ENCODE peak calls at places on chromosomes 7 and 10, in six cellular contexts. K is A549, H is adrenal gland, D is stomach, G is HepG2, I is transverse colon. X is an unnamed sample.

GRCh38 chr7:35007768-35008167 is 29.5 kb downstream of the DPY19L1 start:
- DNase-seq in K (no peak), H (no peak), D (no peak), G (no peak), I (no peak), X (no peak)

GRCh38 chr7:26858735-26859134 is 5.7 kb downstream of the SKAP2 start:
- DNase-seq in K (no peak), H (no peak), D (no peak), G (no peak), I (no peak), X (no peak)

GRCh38 chr10:18060217-18060616 is 80.0 kb upstream of the CACNB2 start:
- DNase-seq in K (no peak), H (no peak), D (no peak), G (no peak), I (peak), X (no peak)

GRCh38 chr7:29878081-29878688 is 71.9 kb downstream of the WIPF3 start:
- DNase-seq in K (peak), H (peak), D (peak), G (peak), I (no peak), X (no peak)

GRCh38 chr10:1543596-1543995 is 193.7 kb downstream of the ADARB2 start:
- DNase-seq in K (no peak), H (no peak), D (peak), G (no peak), I (no peak), X (peak)

GRCh38 chr10:48533951-48534720 is 70.7 kb downstream of the ARHGAP22 start:
- DNase-seq in K (no peak), H (no peak), D (peak), G (no peak), I (no peak), X (peak)

GRCh38 chr10:31262672-31263071 is 56.3 kb upstream of the ZEB1 start:
- DNase-seq in K (no peak), H (peak), D (no peak), G (no peak), I (no peak), X (no peak)

GRCh38 chr7:104967595-104967994 is 46.4 kb upstream of the KMT2E start:
- DNase-seq in K (no peak), H (no peak), D (no peak), G (no peak), I (no peak), X (no peak)

GRCh38 chr10:35535136-35535535 is 70.0 kb upstream of the GJD4 start:
- DNase-seq in K (no peak), H (no peak), D (no peak), G (no peak), I (no peak), X (no peak)

GRCh38 chr10:132921086-132921485 is 21.3 kb downstream of the CFAP46 start:
- DNase-seq in K (no peak), H (no peak), D (no peak), G (no peak), I (no peak), X (no peak)

GRCh38 chr7:107045980-107046379 is 1.5 kb downstream of the PRKAR2B start:
- DNase-seq in K (no peak), H (no peak), D (no peak), G (no peak), I (no peak), X (no peak)

GRCh38 chr7:107043916-107044346 is 574 bp upstream of the PRKAR2B start:
- DNase-seq in K (no peak), H (no peak), D (no peak), G (no peak), I (no peak), X (no peak)

GRCh38 chr7:107045195-107045960 is 873 bp downstream of the PRKAR2B start:
- DNase-seq in K (no peak), H (no peak), D (no peak), G (no peak), I (no peak), X (no peak)

GRCh38 chr7:107046511-107047259 is 2.2 kb downstream of the PRKAR2B start:
- DNase-seq in K (no peak), H (no peak), D (no peak), G (no peak), I (no peak), X (no peak)

GRCh38 chr7:107044347-107045194 is at the start of gene PRKAR2B:
- DNase-seq in K (peak), H (peak), D (peak), G (peak), I (peak), X (peak)
- TF ChIP-seq POLR2A in K (no peak), H (peak), D (no peak), G (no peak), I (no peak), X (no peak)

DNA sequence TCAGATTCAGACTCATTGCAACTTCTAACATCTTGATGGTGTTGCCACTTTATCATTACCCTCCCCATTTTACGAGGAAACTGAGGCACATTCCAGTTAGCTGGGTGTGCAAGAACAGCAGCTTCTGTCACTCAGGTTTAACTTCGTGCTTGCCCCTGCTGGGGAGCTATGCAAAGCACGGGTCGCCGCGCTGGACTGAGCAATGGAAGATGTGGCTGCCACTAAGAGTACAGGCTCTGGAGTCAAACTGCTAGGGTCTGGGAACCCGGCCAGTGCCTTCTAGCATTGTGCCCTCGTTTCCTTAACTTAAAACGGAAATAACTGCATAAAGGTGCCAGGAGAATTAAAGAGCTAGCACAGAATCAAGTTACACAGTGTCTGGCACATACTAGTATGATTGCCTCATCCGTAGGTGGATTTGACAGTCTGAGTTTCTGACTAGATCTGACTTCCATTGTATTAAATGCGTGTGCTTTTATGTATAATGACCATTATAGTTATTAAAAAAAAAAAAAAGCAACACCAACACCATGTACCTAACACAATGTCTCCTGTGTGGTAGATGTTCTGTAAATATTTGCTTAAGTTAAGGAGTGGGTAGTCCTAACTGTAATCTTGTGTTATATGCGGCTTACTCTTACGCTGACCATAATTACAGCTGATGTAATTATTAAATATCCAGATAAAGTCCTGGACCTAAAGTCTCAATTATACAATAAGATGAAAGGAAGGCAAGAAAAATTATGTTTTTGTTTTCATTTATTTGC is 842 bp downstream of the ZNF22 start:
- DNase-seq in K (peak), H (peak), D (peak), G (no peak), I (peak), X (peak)
- TF ChIP-seq POLR2A in K (no peak), H (peak), D (peak), G (no peak), I (peak), X (no peak)

DNA sequence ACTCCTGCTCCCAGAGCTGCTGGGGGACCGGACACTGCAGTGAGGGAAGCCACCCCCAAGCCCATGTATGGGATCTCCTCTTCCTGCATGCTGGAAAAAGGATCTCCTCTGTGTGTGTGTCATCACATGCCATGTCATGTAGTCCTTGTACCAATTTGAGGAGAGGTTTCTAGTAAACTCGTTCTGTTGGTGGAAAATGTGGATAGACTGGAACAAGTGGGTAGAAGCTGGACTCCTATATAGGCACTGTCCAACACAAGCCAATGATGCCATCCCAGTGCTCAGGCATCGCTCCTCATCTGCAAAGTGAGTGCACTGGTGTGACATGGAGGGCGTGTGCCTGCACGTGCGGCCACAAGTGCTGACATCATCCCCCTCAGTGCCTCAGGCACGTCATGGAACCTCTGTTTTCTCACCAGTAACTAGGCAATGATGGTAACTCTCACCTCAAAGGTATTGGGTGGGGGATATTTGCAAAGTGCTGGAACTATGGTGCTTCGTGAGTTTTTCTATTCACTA is 19.3 kb downstream of the MYO1G start:
- DNase-seq in K (peak), H (no peak), D (no peak), G (no peak), I (no peak), X (no peak)
- TF ChIP-seq POLR2A in K (no peak), H (no peak), D (no peak), G (no peak), I (no peak), X (no peak)

DNA sequence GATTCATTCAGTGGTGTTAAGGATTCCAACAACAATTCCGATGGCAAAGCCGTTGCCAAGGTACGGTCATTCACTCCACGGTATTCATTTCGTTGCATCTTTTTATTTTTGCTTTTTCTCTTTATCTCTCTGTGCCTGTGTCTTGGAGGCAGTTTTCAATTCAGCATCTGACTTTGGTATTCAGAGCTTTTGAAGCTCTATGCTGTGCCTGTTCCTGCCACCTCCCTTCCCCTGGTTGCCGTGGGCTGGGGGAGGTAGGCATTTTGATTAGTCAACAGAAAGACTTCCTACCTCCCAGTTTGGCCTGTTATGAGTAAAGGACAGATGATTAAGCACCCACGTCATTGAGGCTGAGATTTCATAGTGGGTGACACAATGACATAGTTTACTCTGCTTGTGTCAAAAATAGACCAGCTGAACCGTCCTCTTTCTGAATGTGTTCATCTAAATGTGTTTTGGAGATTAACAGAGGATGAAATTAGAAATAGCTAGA is 149.5 kb downstream of the ARID5B start:
- DNase-seq in K (peak), H (peak), D (peak), G (peak), I (peak), X (peak)
- TF ChIP-seq POLR2A in K (no peak), H (peak), D (no peak), G (no peak), I (peak), X (no peak)

DNA sequence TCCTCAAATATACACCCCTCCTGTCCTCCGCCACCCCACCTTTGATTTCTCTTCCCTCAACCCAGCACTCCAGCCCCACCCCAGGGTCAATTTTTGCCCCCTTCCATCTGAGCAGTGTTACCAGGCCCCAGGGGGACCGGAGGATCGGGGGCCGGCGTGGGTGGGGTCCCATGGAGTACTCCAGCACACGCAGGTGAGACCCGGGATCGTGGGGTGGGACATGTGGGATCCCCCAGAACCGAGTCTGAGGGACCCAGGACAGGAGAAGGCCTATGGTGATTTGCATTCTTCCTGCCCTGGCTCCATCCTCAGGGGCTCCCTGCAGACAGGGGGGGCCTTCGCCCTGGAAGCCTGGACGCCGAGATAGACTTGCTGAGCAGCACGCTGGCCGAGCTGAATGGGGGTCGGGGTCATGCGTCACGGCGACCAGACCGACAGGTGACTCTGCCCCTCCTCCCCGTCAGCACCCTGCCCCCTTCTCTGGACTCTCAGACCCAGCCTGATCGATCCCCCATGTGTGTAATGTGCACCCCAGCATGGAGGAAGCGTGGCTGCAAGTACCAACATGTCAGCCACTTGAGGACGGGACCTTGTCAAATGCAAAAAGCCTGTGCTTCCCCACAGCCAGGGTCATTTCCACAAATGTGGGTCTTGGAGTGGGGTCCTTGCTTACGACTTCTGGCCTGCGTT is 754 bp downstream of the TRIP6 start:
- DNase-seq in K (no peak), H (no peak), D (no peak), G (no peak), I (no peak), X (peak)
- TF ChIP-seq POLR2A in K (no peak), H (no peak), D (no peak), G (no peak), I (no peak), X (no peak)

DNA sequence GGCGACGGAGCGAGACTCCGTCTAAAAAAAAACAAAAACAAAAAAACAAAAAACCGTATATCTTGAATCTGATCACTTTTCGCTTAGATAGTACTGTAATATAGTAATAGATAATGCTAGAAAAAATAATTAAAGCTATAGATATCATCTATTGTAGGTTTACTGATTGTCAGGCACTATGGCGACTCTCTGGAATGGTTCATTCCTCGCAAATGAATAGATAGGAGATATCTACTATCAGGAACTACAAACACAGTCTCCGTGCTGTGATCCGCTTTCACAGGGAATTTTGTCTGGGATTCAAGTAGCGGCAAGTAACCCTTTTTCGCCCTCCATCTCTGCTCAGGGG is 342 bp upstream of the MEIG1 start:
- DNase-seq in K (no peak), H (no peak), D (no peak), G (no peak), I (no peak), X (no peak)
- TF ChIP-seq POLR2A in K (no peak), H (no peak), D (no peak), G (no peak), I (no peak), X (no peak)

DNA sequence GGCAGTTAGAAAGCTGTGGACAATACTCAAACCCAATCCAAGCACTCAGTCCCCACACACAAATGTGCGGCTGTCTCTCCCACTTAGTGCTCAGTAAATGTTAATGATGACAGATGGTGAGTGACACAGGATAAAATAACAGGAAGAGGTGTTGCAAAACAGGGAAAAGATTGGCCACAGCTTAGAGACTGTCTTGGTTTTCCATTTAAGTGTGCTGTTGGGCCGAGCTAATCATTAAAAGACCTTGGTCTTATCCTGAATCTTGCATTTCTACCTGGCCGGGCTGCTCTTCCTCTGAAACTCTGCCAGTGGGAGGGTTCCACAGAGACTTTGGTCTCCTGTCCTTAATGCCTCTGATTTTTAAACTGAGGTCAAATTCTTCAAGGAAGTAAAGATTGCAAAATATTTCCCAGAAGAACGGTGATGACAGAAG is 113.1 kb upstream of the RNF32 start:
- DNase-seq in K (peak), H (no peak), D (no peak), G (peak), I (peak), X (no peak)
- TF ChIP-seq POLR2A in K (no peak), H (no peak), D (no peak), G (no peak), I (no peak), X (no peak)

GRCh38 chr10:44971935-44972792 is 6.4 kb downstream of the DEPP1 start:
- DNase-seq in K (no peak), H (no peak), D (no peak), G (no peak), I (no peak), X (peak)
- TF ChIP-seq POLR2A in K (no peak), H (no peak), D (no peak), G (no peak), I (no peak), X (no peak)